ENCODE peak calls at places on chromosomes 7 and 10, in five cellular contexts. V is A673, Z is body of pancreas, Q is IMR-90, U is pancreas. R is an unnamed sample.

GRCh38 chr7:35255417-35255798 is 1.5 kb upstream of the TBX20 start:
- DNase-seq in V (no peak), Z (no peak), Q (no peak), U (no peak), R (no peak)

GRCh38 chr7:137771679-137772078 is 75.1 kb downstream of the DGKI start:
- DNase-seq in V (no peak), Z (no peak), Q (peak), U (no peak), R (no peak)

GRCh38 chr10:119652361-119652760 is 1.2 kb downstream of the BAG3 start:
- DNase-seq in V (peak), Z (no peak), Q (peak), U (no peak), R (no peak)

GRCh38 chr7:118855290-118855689 is 630.8 kb downstream of the ANKRD7 start:
- DNase-seq in V (no peak), Z (no peak), Q (no peak), U (no peak), R (no peak)

GRCh38 chr7:98287486-98287959 is 6.0 kb downstream of the BRI3 start:
- DNase-seq in V (no peak), Z (peak), Q (no peak), U (peak), R (no peak)

GRCh38 chr10:123096452-123096851 is 39.3 kb upstream of the HMX3 start:
- DNase-seq in V (no peak), Z (no peak), Q (no peak), U (no peak), R (no peak)

GRCh38 chr10:97498841-97499560 is at the start of gene UBTD1:
- DNase-seq in V (peak), Z (peak), Q (peak), U (peak), R (no peak)

GRCh38 chr7:82049442-82049841 is 279.6 kb upstream of the HGF start:
- DNase-seq in V (peak), Z (no peak), Q (peak), U (no peak), R (peak)

GRCh38 chr7:103593691-103594090 is 147.7 kb upstream of the SLC26A5 start:
- DNase-seq in V (no peak), Z (no peak), Q (peak), U (no peak), R (no peak)

GRCh38 chr10:124534821-124535601 is 73.4 kb downstream of the LHPP start:
- DNase-seq in V (no peak), Z (no peak), Q (no peak), U (no peak), R (no peak)

GRCh38 chr7:19561121-19561805 is 147.6 kb downstream of the POLR1F start:
- DNase-seq in V (no peak), Z (no peak), Q (no peak), U (no peak), R (no peak)

GRCh38 chr10:13984647-13985155 is 346.0 kb downstream of the FRMD4A start:
- DNase-seq in V (no peak), Z (no peak), Q (peak), U (no peak), R (no peak)

GRCh38 chr7:1368150-1368681 is 91.1 kb downstream of the MICALL2 start:
- DNase-seq in V (no peak), Z (no peak), Q (no peak), U (no peak), R (no peak)

GRCh38 chr7:101913876-101914275 is 96.5 kb downstream of the CUX1 start:
- DNase-seq in V (no peak), Z (no peak), Q (peak), U (no peak), R (no peak)

GRCh38 chr10:48612241-48612943 is 7.5 kb upstream of the ARHGAP22 start:
- DNase-seq in V (no peak), Z (no peak), Q (peak), U (no peak), R (no peak)

GRCh38 chr7:36264123-36264916 is 111.3 kb downstream of the EEPD1 start:
- DNase-seq in V (no peak), Z (no peak), Q (peak), U (no peak), R (no peak)

GRCh38 chr10:113959383-113959760 is 84.3 kb upstream of the ADRB1 start:
- DNase-seq in V (no peak), Z (no peak), Q (no peak), U (no peak), R (no peak)

GRCh38 chr7:129370812-129371211 is 63.4 kb upstream of the STRIP2 start:
- DNase-seq in V (peak), Z (no peak), Q (peak), U (no peak), R (no peak)

GRCh38 chr7:115198143-115198542 is 276.2 kb downstream of the MDFIC start:
- DNase-seq in V (no peak), Z (no peak), Q (peak), U (no peak), R (no peak)

GRCh38 chr7:99679400-99680191 is at the start of gene CYP3A5:
- DNase-seq in V (peak), Z (peak), Q (no peak), U (peak), R (no peak)

GRCh38 chr10:60719721-60720120 is 58.6 kb upstream of the CDK1 start:
- DNase-seq in V (no peak), Z (no peak), Q (no peak), U (no peak), R (no peak)

GRCh38 chr7:23700058-23700457 is 10.0 kb upstream of the STK31 start:
- DNase-seq in V (peak), Z (no peak), Q (no peak), U (no peak), R (no peak)

GRCh38 chr10:26890956-26891355 is 30.2 kb upstream of the ABI1 start:
- DNase-seq in V (peak), Z (peak), Q (peak), U (peak), R (no peak)

GRCh38 chr10:44306147-44306710 is 78.7 kb downstream of the CXCL12 start:
- DNase-seq in V (no peak), Z (no peak), Q (peak), U (no peak), R (no peak)

GRCh38 chr7:30523466-30523865 is 18.8 kb upstream of the GGCT start:
- DNase-seq in V (no peak), Z (no peak), Q (no peak), U (no peak), R (no peak)

GRCh38 chr7:6531492-6532279 is 19.6 kb downstream of the GRID2IP start:
- DNase-seq in V (no peak), Z (no peak), Q (no peak), U (no peak), R (no peak)

GRCh38 chr10:99235872-99236626 is 397 bp upstream of the HPSE2 start:
- DNase-seq in V (peak), Z (no peak), Q (no peak), U (no peak), R (no peak)

GRCh38 chr7:2118056-2118455 is 114.7 kb downstream of the MAD1L1 start:
- DNase-seq in V (no peak), Z (no peak), Q (no peak), U (no peak), R (no peak)

GRCh38 chr7:48011323-48011722 is 17.6 kb downstream of the SUN3 start:
- DNase-seq in V (no peak), Z (no peak), Q (no peak), U (no peak), R (no peak)

GRCh38 chr7:100493476-100494264 is 9.9 kb downstream of the NYAP1 start:
- DNase-seq in V (no peak), Z (peak), Q (no peak), U (peak), R (no peak)

GRCh38 chr10:72158174-72158573 is 57.6 kb upstream of the ANAPC16 start:
- DNase-seq in V (peak), Z (no peak), Q (no peak), U (no peak), R (peak)

GRCh38 chr7:29866490-29866930 is 60.2 kb downstream of the WIPF3 start:
- DNase-seq in V (peak), Z (peak), Q (peak), U (peak), R (no peak)

GRCh38 chr7:138992052-138992531 is 10.9 kb upstream of the KIAA1549 start:
- DNase-seq in V (no peak), Z (no peak), Q (peak), U (no peak), R (no peak)

DNA sequence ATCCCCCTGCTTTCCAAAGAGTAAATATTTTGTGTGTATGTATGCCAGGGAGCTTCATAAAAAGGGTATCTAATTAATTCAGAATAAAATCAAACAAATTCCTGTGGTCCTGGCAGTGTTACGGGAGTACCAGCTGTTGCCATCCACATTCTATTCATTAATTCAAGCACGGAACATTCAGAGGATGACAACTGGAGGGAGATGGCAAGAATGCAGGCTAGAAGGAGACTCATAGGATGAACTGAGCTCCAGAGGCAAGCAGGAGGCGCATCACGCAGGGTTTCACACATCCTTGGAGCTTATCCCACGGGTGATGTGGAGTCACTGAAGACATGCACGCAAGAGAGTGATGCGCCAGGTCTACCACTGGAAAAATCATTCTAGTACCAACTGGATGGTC is 14.6 kb downstream of the ITIH5 start:
- DNase-seq in V (no peak), Z (no peak), Q (no peak), U (no peak), R (no peak)
- H3K27ac ChIP-seq in V (no peak), Z (no peak), Q (no peak), U (no peak), R (no peak)

GRCh38 chr7:63900394-63901203 is 98.0 kb upstream of the ZNF722 start:
- DNase-seq in V (no peak), Z (peak), Q (no peak), U (peak), R (peak)
- H3K27ac ChIP-seq in V (no peak), Z (peak), Q (no peak), U (no peak), R (peak)

GRCh38 chr7:44240376-44240775 is 39.6 kb downstream of the YKT6 start:
- DNase-seq in V (no peak), Z (no peak), Q (no peak), U (no peak), R (no peak)
- H3K27ac ChIP-seq in V (no peak), Z (no peak), Q (no peak), U (no peak), R (peak)

DNA sequence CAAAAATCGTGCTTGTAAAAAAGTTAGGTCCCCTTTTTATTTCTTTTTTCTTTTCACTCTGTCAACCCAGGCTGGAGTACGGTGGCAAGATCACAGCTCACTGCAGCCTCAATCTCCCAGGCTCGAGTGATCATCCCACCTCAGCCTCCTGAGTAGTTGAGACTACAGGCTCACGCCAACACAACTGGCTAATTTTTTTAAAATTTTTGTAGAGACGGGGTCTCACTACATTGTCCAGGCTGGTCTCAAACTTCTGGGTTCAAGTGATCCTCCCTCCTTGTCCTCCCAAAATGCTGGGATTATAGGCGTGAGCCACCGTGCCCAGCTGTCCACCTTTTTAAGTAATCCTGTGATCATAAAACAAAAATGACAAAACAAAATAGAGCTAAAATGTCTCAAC is 19.4 kb upstream of the ARHGAP12 start:
- DNase-seq in V (no peak), Z (no peak), Q (no peak), U (no peak), R (no peak)
- H3K27ac ChIP-seq in V (peak), Z (peak), Q (peak), U (no peak), R (no peak)

GRCh38 chr10:62084434-62084833 is 182.9 kb downstream of the ARID5B start:
- DNase-seq in V (no peak), Z (no peak), Q (no peak), U (no peak), R (no peak)
- H3K27ac ChIP-seq in V (peak), Z (peak), Q (peak), U (no peak), R (no peak)

DNA sequence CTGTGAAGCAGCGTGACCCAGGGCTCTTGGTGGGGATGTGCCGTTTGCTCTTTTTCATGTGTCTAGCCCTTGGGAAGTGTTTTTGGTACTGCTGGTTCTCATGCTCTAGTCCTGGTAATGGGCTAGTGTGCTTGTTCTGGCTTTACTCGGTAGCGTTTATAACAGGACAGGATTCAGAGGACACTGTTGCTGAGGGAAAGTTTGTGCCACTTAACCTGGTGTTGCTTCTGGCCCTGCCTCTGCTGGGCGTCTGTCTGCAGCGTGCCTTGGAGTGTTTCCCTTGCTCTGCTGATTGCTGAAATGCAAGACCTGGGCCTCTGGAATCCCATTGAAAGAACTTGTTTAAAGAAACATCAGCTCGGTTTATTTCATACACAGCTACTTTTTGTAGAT is 35.0 kb downstream of the INPP5A start:
- DNase-seq in V (no peak), Z (no peak), Q (peak), U (no peak), R (no peak)
- H3K27ac ChIP-seq in V (no peak), Z (peak), Q (no peak), U (no peak), R (no peak)

GRCh38 chr7:12256025-12256570 is 45.0 kb downstream of the TMEM106B start:
- DNase-seq in V (no peak), Z (no peak), Q (peak), U (no peak), R (no peak)

GRCh38 chr7:12258074-12258473 is 47.0 kb downstream of the TMEM106B start:
- DNase-seq in V (no peak), Z (no peak), Q (no peak), U (no peak), R (no peak)

DNA sequence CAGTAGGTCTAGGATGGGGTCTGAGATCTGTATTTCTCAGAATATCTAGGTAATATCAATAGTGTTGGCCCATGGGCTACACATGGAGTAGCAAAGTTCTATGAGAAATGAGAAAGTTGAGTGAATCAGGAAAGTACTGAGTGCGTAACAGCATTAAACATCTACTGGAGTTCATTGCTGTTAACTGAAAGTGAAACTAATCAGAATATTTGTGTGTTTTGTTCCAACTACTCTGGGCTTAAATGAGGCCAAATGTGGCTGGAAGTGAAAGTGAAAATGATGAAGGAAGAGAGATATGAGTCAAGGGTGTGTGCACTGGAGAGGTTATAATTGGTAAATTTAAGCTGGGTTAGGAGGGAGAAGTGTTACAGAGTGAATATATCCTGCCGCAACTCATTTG is 46.5 kb downstream of the TMEM106B start:
- DNase-seq in V (no peak), Z (no peak), Q (peak), U (no peak), R (no peak)
- H3K27ac ChIP-seq in V (no peak), Z (no peak), Q (no peak), U (no peak), R (no peak)

GRCh38 chr7:92635538-92635937 is 45.3 kb upstream of the FAM133B start:
- DNase-seq in V (no peak), Z (no peak), Q (no peak), U (no peak), R (no peak)

GRCh38 chr7:92636018-92636560 is 45.9 kb upstream of the FAM133B start:
- DNase-seq in V (no peak), Z (no peak), Q (peak), U (no peak), R (no peak)

GRCh38 chr7:92634125-92634710 is 44.0 kb upstream of the FAM133B start:
- DNase-seq in V (peak), Z (no peak), Q (no peak), U (no peak), R (no peak)

GRCh38 chr7:92633211-92633906 is 43.2 kb upstream of the FAM133B start:
- DNase-seq in V (peak), Z (no peak), Q (peak), U (no peak), R (peak)

DNA sequence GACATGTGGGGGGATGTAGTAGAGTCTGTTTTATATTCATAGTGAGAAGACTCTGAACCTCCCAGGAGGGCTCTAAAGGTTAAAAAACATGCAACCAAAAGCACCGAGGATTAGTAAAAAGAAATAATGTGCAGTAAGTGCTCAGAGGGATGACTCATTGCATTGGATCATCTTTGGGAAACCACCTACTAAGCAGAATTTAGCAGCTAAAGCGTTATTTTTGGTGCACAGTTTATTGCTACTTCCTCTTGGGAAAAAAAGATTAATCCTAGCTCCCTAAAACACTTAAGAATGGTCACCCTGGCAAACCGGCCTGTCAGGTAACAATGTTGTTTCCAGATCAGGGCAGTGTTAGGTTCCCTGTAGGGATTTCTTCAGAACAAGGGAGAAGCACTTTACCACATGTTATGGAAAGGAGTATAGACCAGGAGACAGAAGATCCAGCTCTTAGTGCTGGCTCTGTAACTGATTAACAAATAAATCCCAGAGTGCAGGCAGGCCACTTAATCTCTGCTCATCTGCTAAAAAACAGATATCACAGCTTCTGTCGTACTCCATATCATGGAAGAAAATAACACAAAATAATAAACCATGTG is 44.8 kb upstream of the FAM133B start:
- DNase-seq in V (peak), Z (no peak), Q (peak), U (no peak), R (no peak)
- H3K27ac ChIP-seq in V (peak), Z (peak), Q (no peak), U (no peak), R (peak)

GRCh38 chr7:150751702-150752101 is 14.5 kb downstream of the GIMAP5 start:
- DNase-seq in V (no peak), Z (no peak), Q (no peak), U (no peak), R (no peak)

GRCh38 chr7:150754950-150755349 is 17.7 kb downstream of the GIMAP5 start:
- DNase-seq in V (no peak), Z (no peak), Q (no peak), U (no peak), R (no peak)

GRCh38 chr7:150755473-150756099 is 18.4 kb downstream of the GIMAP5 start:
- DNase-seq in V (peak), Z (no peak), Q (no peak), U (no peak), R (no peak)

GRCh38 chr7:150753239-150753638 is 16.0 kb downstream of the GIMAP5 start:
- DNase-seq in V (no peak), Z (no peak), Q (no peak), U (no peak), R (no peak)

GRCh38 chr7:150753826-150754603 is 16.8 kb downstream of the GIMAP5 start:
- DNase-seq in V (peak), Z (no peak), Q (no peak), U (no peak), R (no peak)
- H3K27ac ChIP-seq in V (no peak), Z (no peak), Q (no peak), U (no peak), R (no peak)

R was measured in caudate nucleus.